ENCODE peak calls at places on chromosomes 5 and 9, in six cellular contexts. One of them, this sample, is unnamed.

GRCh38 chr5:72510610-72511121 is 3.5 kb upstream of the ZNF366 start:
- DNase-seq in hepatocyte: no peak
- DNase-seq in cardiac muscle cell: no peak
- DNase-seq in Peyer's patch: no peak
- DNase-seq in AG04450: peak; percentile 47
- DNase-seq in tibial artery: peak; percentile 42
- DNase-seq in this sample: peak; percentile 76

GRCh38 chr5:133229931-133230664 is 178.3 kb downstream of the HSPA4 start:
- DNase-seq in AG04450: no peak
- DNase-seq in Peyer's patch: no peak
- DNase-seq in tibial artery: no peak
- DNase-seq in hepatocyte: no peak
- DNase-seq in cardiac muscle cell: no peak
- DNase-seq in this sample: no peak

GRCh38 chr5:87827561-87827960 is 414.8 kb upstream of the CCNH start:
- DNase-seq in cardiac muscle cell: no peak
- DNase-seq in tibial artery: no peak
- DNase-seq in Peyer's patch: no peak
- DNase-seq in hepatocyte: no peak
- DNase-seq in AG04450: no peak
- DNase-seq in this sample: no peak

GRCh38 chr5:14893351-14893750 is 21.8 kb upstream of the ANKH start:
- DNase-seq in tibial artery: no peak
- DNase-seq in cardiac muscle cell: no peak
- DNase-seq in Peyer's patch: no peak
- DNase-seq in AG04450: no peak
- DNase-seq in hepatocyte: peak; percentile 27
- DNase-seq in this sample: no peak

GRCh38 chr5:164296603-164297080 is 791.2 kb downstream of the MAT2B start:
- DNase-seq in Peyer's patch: no peak
- DNase-seq in tibial artery: no peak
- DNase-seq in hepatocyte: peak; percentile 11
- DNase-seq in cardiac muscle cell: peak; percentile 30
- DNase-seq in AG04450: no peak
- DNase-seq in this sample: no peak

GRCh38 chr5:142474426-142474825 is 149.6 kb upstream of the SPRY4 start:
- DNase-seq in Peyer's patch: no peak
- DNase-seq in AG04450: no peak
- DNase-seq in tibial artery: no peak
- DNase-seq in hepatocyte: no peak
- DNase-seq in cardiac muscle cell: no peak
- DNase-seq in this sample: no peak

GRCh38 chr5:107855171-107855570 is 184.4 kb upstream of the EFNA5 start:
- DNase-seq in tibial artery: no peak
- DNase-seq in AG04450: no peak
- DNase-seq in hepatocyte: no peak
- DNase-seq in cardiac muscle cell: no peak
- DNase-seq in Peyer's patch: no peak
- DNase-seq in this sample: no peak

GRCh38 chr9:135974220-135974573 is 13.0 kb upstream of the UBAC1 start:
- DNase-seq in AG04450: no peak
- DNase-seq in hepatocyte: no peak
- DNase-seq in cardiac muscle cell: no peak
- DNase-seq in tibial artery: no peak
- DNase-seq in Peyer's patch: no peak
- DNase-seq in this sample: no peak

GRCh38 chr9:70553718-70554673 is 139.5 kb upstream of the KLF9 start:
- DNase-seq in hepatocyte: no peak
- DNase-seq in cardiac muscle cell: no peak
- DNase-seq in AG04450: no peak
- DNase-seq in tibial artery: no peak
- DNase-seq in Peyer's patch: no peak
- DNase-seq in this sample: no peak

GRCh38 chr5:39409036-39409435 is 15.7 kb downstream of the DAB2 start:
- DNase-seq in Peyer's patch: no peak
- DNase-seq in hepatocyte: no peak
- DNase-seq in AG04450: no peak
- DNase-seq in tibial artery: no peak
- DNase-seq in cardiac muscle cell: no peak
- DNase-seq in this sample: no peak

GRCh38 chr9:129584136-129584535 is 36.8 kb downstream of the C9orf50 start:
- DNase-seq in Peyer's patch: no peak
- DNase-seq in hepatocyte: peak; percentile 80
- DNase-seq in AG04450: peak; percentile 63
- DNase-seq in tibial artery: peak; percentile 77
- DNase-seq in cardiac muscle cell: peak; percentile 70
- DNase-seq in this sample: peak; percentile 73

GRCh38 chr9:15295761-15296405 is 11.1 kb downstream of the TTC39B start:
- DNase-seq in tibial artery: no peak
- DNase-seq in cardiac muscle cell: no peak
- DNase-seq in AG04450: no peak
- DNase-seq in Peyer's patch: no peak
- DNase-seq in hepatocyte: peak; percentile 56
- DNase-seq in this sample: no peak

GRCh38 chr5:103066346-103066745 is 53.6 kb downstream of the GIN1 start:
- DNase-seq in AG04450: no peak
- DNase-seq in cardiac muscle cell: no peak
- DNase-seq in tibial artery: no peak
- DNase-seq in hepatocyte: no peak
- DNase-seq in Peyer's patch: no peak
- DNase-seq in this sample: no peak
- H3K9me3 ChIP-seq in AG04450: no peaks in the 10 kb centered on the region
- H3K9me3 ChIP-seq in cardiac muscle cell: no peaks in the 10 kb centered on the region
- H3K9me3 ChIP-seq in tibial artery: no peaks in the 10 kb centered on the region
- H3K9me3 ChIP-seq in hepatocyte: no peaks in the 10 kb centered on the region
- H3K9me3 ChIP-seq in Peyer's patch: no peaks in the 10 kb centered on the region
- H3K9me3 ChIP-seq in this sample: no peaks in the 10 kb centered on the region

GRCh38 chr5:173907686-173908371 is 19.7 kb downstream of the CPEB4 start:
- DNase-seq in hepatocyte: no peak
- DNase-seq in Peyer's patch: no peak
- DNase-seq in AG04450: no peak
- DNase-seq in cardiac muscle cell: no peak
- DNase-seq in tibial artery: no peak
- DNase-seq in this sample: no peak
- H3K9me3 ChIP-seq in hepatocyte: no peaks in the 10 kb centered on the region
- H3K9me3 ChIP-seq in Peyer's patch: no peaks in the 10 kb centered on the region
- H3K9me3 ChIP-seq in AG04450: no peaks in the 10 kb centered on the region
- H3K9me3 ChIP-seq in cardiac muscle cell: no peaks in the 10 kb centered on the region
- H3K9me3 ChIP-seq in tibial artery: no peaks in the 10 kb centered on the region
- H3K9me3 ChIP-seq in this sample: no peaks in the 10 kb centered on the region

DNA sequence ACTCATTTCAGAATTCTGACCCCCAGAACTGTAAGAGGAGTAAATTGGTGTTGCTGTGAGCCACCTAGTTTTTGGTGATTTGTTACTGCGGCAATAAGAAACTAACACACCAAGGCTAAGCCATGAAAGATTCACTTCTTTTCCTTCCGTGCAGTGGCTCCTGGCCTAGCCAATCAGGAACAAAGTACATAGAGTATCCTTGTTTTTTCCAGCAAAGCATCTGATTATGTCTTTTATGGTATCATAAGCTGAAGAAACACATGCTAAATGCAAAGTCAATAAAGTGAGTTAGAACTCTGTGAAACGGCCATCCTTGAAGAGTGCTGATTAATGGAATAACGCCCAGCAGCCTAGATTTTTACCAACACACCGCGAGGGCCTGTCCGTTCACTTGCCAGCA is 11.4 kb downstream of the RNF130 start:
- DNase-seq in AG04450: no peak
- DNase-seq in Peyer's patch: no peak
- DNase-seq in tibial artery: no peak
- DNase-seq in cardiac muscle cell: no peak
- DNase-seq in hepatocyte: no peak
- DNase-seq in this sample: no peak
- H3K9me3 ChIP-seq in AG04450: no peaks in the 10 kb centered on the region
- H3K9me3 ChIP-seq in Peyer's patch: no peaks in the 10 kb centered on the region
- H3K9me3 ChIP-seq in tibial artery: no peaks in the 10 kb centered on the region
- H3K9me3 ChIP-seq in cardiac muscle cell: no peaks in the 10 kb centered on the region
- H3K9me3 ChIP-seq in hepatocyte: no peaks in the 10 kb centered on the region
- H3K9me3 ChIP-seq in this sample: no peaks in the 10 kb centered on the region

DNA sequence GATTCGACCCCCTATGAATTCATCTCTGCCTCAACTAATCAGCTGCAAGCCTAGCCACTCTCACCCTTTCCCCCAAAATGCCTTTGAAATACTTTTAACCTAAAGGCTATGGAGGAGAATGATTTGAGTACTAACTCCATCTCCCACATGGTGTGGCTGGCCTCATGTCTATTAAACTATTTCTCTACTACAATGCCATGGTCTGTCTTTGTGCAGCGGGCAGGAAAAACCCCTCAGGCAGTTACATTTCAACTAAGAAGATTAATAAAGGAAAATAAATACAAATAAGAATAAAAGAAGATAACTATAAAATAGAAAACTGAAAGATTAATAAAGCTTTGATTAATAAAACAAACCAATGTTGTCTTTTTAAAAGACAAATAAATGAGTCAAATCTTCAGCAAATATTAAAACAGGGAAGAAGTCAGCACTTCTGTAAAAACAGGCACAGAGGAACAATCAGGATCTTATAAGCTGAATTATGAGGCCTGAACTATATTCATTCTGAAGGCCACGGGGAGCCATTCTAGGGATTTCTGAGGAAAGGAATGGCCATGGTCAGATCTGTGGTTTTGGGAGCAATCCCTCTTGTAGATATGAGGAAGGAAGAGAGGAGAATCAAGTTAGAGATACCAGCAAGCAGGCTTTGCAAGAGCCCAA is 116.1 kb upstream of the SLC12A2 start:
- DNase-seq in Peyer's patch: no peak
- DNase-seq in tibial artery: no peak
- DNase-seq in hepatocyte: no peak
- DNase-seq in AG04450: no peak
- DNase-seq in cardiac muscle cell: no peak
- DNase-seq in this sample: no peak
- H3K9me3 ChIP-seq in Peyer's patch: no peaks in the 10 kb centered on the region
- H3K9me3 ChIP-seq in tibial artery: no peaks in the 10 kb centered on the region
- H3K9me3 ChIP-seq in hepatocyte: no peaks in the 10 kb centered on the region
- H3K9me3 ChIP-seq in AG04450: no peaks in the 10 kb centered on the region
- H3K9me3 ChIP-seq in cardiac muscle cell: no peaks in the 10 kb centered on the region
- H3K9me3 ChIP-seq in this sample: no peaks in the 10 kb centered on the region

GRCh38 chr5:153939101-153939500 is 99.6 kb downstream of the FAM114A2 start:
- DNase-seq in Peyer's patch: no peak
- DNase-seq in hepatocyte: no peak
- DNase-seq in AG04450: no peak
- DNase-seq in cardiac muscle cell: no peak
- DNase-seq in tibial artery: no peak
- DNase-seq in this sample: no peak
- H3K9me3 ChIP-seq in Peyer's patch: peaks cover 30% of the 10 kb centered on the region
- H3K9me3 ChIP-seq in hepatocyte: no peaks in the 10 kb centered on the region
- H3K9me3 ChIP-seq in AG04450: peaks cover 7% of the 10 kb centered on the region
- H3K9me3 ChIP-seq in cardiac muscle cell: no peaks in the 10 kb centered on the region
- H3K9me3 ChIP-seq in tibial artery: no peaks in the 10 kb centered on the region
- H3K9me3 ChIP-seq in this sample: peaks cover 7% of the 10 kb centered on the region

GRCh38 chr9:133204335-133204992 is 4.6 kb downstream of the OBP2B start:
- DNase-seq in AG04450: no peak
- DNase-seq in cardiac muscle cell: no peak
- DNase-seq in Peyer's patch: no peak
- DNase-seq in hepatocyte: no peak
- DNase-seq in tibial artery: no peak
- DNase-seq in this sample: no peak

GRCh38 chr9:133207540-133208170 is 1.4 kb downstream of the OBP2B start:
- DNase-seq in hepatocyte: no peak
- DNase-seq in cardiac muscle cell: no peak
- DNase-seq in Peyer's patch: no peak
- DNase-seq in AG04450: no peak
- DNase-seq in tibial artery: no peak
- DNase-seq in this sample: no peak

GRCh38 chr9:133205996-133206931 is 2.8 kb downstream of the OBP2B start:
- DNase-seq in Peyer's patch: no peak
- DNase-seq in hepatocyte: no peak
- DNase-seq in cardiac muscle cell: no peak
- DNase-seq in tibial artery: no peak
- DNase-seq in AG04450: no peak
- DNase-seq in this sample: no peak

GRCh38 chr9:133204993-133205336 is 4.1 kb downstream of the OBP2B start:
- DNase-seq in tibial artery: no peak
- DNase-seq in AG04450: no peak
- DNase-seq in Peyer's patch: no peak
- DNase-seq in hepatocyte: no peak
- DNase-seq in cardiac muscle cell: no peak
- DNase-seq in this sample: no peak

DNA sequence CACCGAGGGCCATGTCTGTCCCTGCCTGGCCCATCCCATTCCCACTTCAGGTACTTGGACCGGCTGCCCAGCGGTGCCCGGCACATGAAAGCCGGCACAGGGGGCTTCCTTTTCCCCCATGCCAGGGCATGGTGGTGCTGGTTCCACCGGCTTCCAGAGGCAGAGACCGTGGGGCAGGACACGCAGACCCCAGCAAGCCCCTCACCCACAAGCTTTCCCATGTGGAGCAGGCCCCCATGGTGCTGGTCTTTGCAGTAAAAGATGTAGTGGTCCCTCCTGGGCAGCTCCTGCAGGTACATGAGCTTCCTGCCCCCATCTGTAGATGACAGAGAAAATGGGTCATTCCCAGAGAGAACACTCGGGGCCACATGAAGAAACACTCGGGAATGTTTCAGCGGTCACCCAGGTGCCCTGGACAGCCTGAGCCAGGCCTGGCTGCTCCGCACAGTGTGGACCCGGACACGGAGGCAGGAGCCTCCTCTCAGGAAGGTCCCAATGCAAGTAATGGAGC is 2.0 kb downstream of the OBP2B start:
- DNase-seq in AG04450: no peak
- DNase-seq in Peyer's patch: no peak
- DNase-seq in hepatocyte: no peak
- DNase-seq in tibial artery: no peak
- DNase-seq in cardiac muscle cell: no peak
- DNase-seq in this sample: no peak
- H3K9me3 ChIP-seq in AG04450: no peaks in the 10 kb centered on the region
- H3K9me3 ChIP-seq in Peyer's patch: no peaks in the 10 kb centered on the region
- H3K9me3 ChIP-seq in hepatocyte: no peaks in the 10 kb centered on the region
- H3K9me3 ChIP-seq in tibial artery: no peaks in the 10 kb centered on the region
- H3K9me3 ChIP-seq in cardiac muscle cell: no peaks in the 10 kb centered on the region
- H3K9me3 ChIP-seq in this sample: no peaks in the 10 kb centered on the region

DNA sequence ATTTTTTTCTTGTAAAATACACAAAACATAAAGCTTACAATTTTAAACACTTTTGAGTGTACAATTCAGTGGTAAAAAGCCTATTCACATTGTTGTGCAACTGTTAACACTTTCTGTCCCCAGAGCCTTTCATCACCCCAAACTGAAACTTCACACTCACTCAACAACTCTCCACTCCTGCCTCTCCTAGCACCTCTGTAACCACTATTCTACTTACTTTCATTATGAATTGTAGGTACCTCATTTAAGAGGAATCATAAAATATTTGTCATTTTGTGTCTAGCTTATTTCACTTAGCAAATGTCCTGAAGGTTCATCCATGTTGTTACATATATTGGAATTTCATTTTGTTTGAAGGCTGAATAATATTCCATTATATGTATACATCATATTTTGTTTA is 4.4 kb upstream of the ZNF510 start:
- DNase-seq in cardiac muscle cell: no peak
- DNase-seq in Peyer's patch: no peak
- DNase-seq in hepatocyte: no peak
- DNase-seq in tibial artery: no peak
- DNase-seq in AG04450: no peak
- DNase-seq in this sample: no peak
- H3K9me3 ChIP-seq in cardiac muscle cell: no peaks in the 10 kb centered on the region
- H3K9me3 ChIP-seq in Peyer's patch: no peaks in the 10 kb centered on the region
- H3K9me3 ChIP-seq in hepatocyte: no peaks in the 10 kb centered on the region
- H3K9me3 ChIP-seq in tibial artery: no peaks in the 10 kb centered on the region
- H3K9me3 ChIP-seq in AG04450: peaks cover under 1% of the 10 kb centered on the region
- H3K9me3 ChIP-seq in this sample: peaks cover 11% of the 10 kb centered on the region

This sample was measured in right atrium auricular region.